ENCODE peak calls at places on chromosomes 4 and X, in eight cellular contexts. I is upper lobe of right lung, Y is left ventricle myocardium inferior, J is heart right ventricle, O is psoas muscle, K is RWPE1, U is A549, B is IMR-90. L is an unnamed sample.

GRCh38 chrX:106467422-106467821 is 144.4 kb upstream of the RADX start:
- DNase-seq in I (no peak), Y (no peak), J (no peak), O (peak; percentile 30), K (no peak), U (no peak), B (no peak), L (no peak)

GRCh38 chrX:11789809-11790208 is 31.8 kb downstream of the MSL3 start:
- DNase-seq in I (no peak), Y (no peak), J (no peak), O (no peak), K (no peak), U (no peak), B (no peak), L (no peak)

GRCh38 chr4:7387925-7388324 is 46.8 kb downstream of the PSAPL1 start:
- DNase-seq in I (no peak), Y (no peak), J (no peak), O (no peak), K (no peak), U (no peak), B (no peak), L (peak; percentile 2)

GRCh38 chr4:66575024-66575696 is 904.9 kb upstream of the EPHA5 start:
- DNase-seq in I (no peak), Y (no peak), J (no peak), O (no peak), K (peak; percentile 88), U (peak; percentile 66), B (peak; percentile 62), L (no peak)

GRCh38 chr4:4618846-4619245 is 77.0 kb upstream of the STX18 start:
- DNase-seq in I (no peak), Y (no peak), J (no peak), O (no peak), K (no peak), U (no peak), B (no peak), L (no peak)

GRCh38 chr4:52407545-52407944 is 251.6 kb downstream of the USP46 start:
- DNase-seq in I (no peak), Y (no peak), J (no peak), O (no peak), K (peak; percentile 62), U (no peak), B (no peak), L (no peak)

GRCh38 chr4:82099863-82100579 is 273.8 kb downstream of the HNRNPD start:
- DNase-seq in I (no peak), Y (no peak), J (no peak), O (no peak), K (no peak), U (no peak), B (no peak), L (no peak)

GRCh38 chr4:82360298-82361177 is 13.3 kb downstream of the HNRNPD start:
- DNase-seq in I (no peak), Y (no peak), J (no peak), O (no peak), K (no peak), U (no peak), B (peak; percentile 29), L (no peak)

GRCh38 chr4:8913858-8914460 is 42.3 kb upstream of the HMX1 start:
- DNase-seq in I (no peak), Y (no peak), J (no peak), O (no peak), K (no peak), U (no peak), B (no peak), L (no peak)

GRCh38 chrX:40244980-40245379 is 147.2 kb upstream of the BCOR start:
- DNase-seq in I (no peak), Y (no peak), J (no peak), O (no peak), K (no peak), U (no peak), B (peak; percentile 14), L (no peak)

GRCh38 chr4:153223418-153223792 is 19.2 kb downstream of the TRIM2 start:
- DNase-seq in I (no peak), Y (no peak), J (no peak), O (no peak), K (peak; percentile 27), U (no peak), B (no peak), L (no peak)
- H3K27ac ChIP-seq in I (peak overlapping the region; percentile 88), Y (peak overlapping the region; percentile 96), J (peak overlapping the region; percentile 96), O (peak overlapping the region; percentile 93), K (peak overlapping the region; percentile 96), U (no peak overlapping the region), B (peak overlapping the region; percentile 86), L (peak overlapping the region; percentile 85)

DNA sequence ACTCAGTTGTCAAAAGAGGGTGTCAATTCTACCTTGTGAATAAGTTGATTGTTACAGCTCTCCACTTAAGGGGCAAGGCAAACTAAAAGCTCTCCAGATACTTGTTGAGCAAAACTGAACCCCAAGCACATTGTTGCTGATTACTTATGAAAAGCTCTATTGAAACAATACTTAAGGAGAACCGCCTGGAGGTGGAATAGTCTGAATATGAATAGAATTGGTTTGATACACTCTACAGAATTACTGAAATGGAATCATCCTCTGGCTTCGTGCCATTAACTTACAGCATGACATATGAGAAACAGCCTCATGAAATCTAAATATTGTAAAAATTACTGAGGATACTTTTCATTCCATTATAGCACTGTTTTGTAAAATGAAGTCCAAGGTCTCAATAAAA is 127.0 kb upstream of the SH3RF1 start:
- DNase-seq in I (no peak), Y (no peak), J (no peak), O (no peak), K (no peak), U (no peak), B (peak; percentile 74), L (no peak)
- H3K27ac ChIP-seq in I (no peak overlapping the region), Y (peak overlapping the region; percentile 16), J (peak overlapping the region; percentile 12), O (no peak overlapping the region), K (no peak overlapping the region), U (no peak overlapping the region), B (no peak overlapping the region), L (no peak overlapping the region)

DNA sequence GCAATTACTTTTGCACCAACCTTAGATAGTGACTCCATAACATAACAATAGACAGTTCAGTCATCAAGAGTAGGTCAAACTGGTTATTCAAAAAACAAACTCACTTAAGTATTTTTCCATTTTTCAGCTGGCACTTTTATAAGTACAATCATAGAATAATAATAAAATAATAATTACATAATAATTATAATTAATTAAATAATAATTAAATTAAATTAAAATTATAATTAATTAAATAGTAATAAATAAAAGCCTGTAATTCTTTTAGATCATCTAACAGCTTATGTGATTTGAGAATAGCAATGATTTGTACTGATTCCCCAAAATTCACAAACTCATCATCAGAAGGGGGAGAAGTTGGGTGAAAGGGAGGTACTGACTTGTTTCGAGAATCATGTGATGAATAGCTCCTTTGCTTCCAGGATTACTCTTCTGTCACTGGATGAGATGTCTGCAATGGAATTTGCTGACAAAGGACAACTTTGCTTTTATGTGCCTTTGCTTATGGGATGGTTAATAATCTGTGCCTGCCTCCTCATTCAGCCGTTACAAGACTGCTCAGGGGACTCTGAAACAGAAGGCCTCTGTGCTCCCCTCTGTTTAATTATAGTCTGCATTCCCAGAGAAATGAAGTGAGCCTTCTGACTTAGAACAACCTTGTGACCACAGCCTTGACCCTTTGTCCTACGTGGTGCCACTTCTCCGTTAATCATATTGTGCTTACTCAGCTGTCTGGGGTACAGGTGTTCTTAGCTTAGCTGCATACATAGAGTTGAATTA is 104.7 kb upstream of the ENPEP start:
- DNase-seq in I (no peak), Y (no peak), J (no peak), O (no peak), K (no peak), U (no peak), B (no peak), L (no peak)
- H3K27ac ChIP-seq in I (no peak overlapping the region), Y (no peak overlapping the region), J (no peak overlapping the region), O (no peak overlapping the region), K (no peak overlapping the region), U (no peak overlapping the region), B (no peak overlapping the region), L (no peak overlapping the region)

DNA sequence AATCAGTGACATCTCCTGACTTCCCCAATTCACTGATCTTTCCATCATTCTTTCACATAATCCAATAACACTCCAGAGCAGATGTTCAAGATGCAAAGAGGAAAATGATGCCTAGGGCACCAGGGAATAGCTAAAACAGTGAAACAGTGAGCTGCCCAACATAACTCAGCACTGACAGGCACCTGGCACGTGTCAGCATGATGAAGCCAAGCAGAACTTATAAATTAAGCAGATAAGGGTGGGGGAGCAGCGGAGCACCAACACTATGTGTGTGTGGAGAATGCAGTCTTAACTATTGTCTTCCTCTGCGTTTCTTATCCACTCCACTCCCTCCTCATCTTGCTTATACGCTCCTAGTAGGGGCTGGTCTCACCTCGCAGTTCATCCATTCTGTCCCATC is 89.4 kb downstream of the AMMECR1 start:
- DNase-seq in I (no peak), Y (no peak), J (no peak), O (no peak), K (no peak), U (no peak), B (no peak), L (no peak)
- H3K27ac ChIP-seq in I (no peak overlapping the region), Y (no peak overlapping the region), J (no peak overlapping the region), O (no peak overlapping the region), K (no peak overlapping the region), U (no peak overlapping the region), B (no peak overlapping the region), L (no peak overlapping the region)

GRCh38 chr4:74794341-74794801 is at the start of gene BTC:
- DNase-seq in I (peak; percentile 81), Y (no peak), J (peak; percentile 18), O (peak; percentile 47), K (peak; percentile 78), U (peak; percentile 64), B (no peak), L (peak; percentile 74)
- H3K27ac ChIP-seq in I (peak within 1 kb of the TSS; percentile 88), Y (no peak within 1 kb of the TSS), J (no peak within 1 kb of the TSS), O (no peak within 1 kb of the TSS), K (peak within 1 kb of the TSS; percentile 39), U (peak within 1 kb of the TSS; percentile 83), B (no peak within 1 kb of the TSS), L (peak within 1 kb of the TSS; percentile 92)

GRCh38 chrX:13198762-13199064 is 121.1 kb downstream of the ATXN3L start:
- DNase-seq in I (no peak), Y (no peak), J (no peak), O (no peak), K (no peak), U (no peak), B (no peak), L (no peak)

GRCh38 chrX:13200398-13200797 is 119.5 kb downstream of the ATXN3L start:
- DNase-seq in I (no peak), Y (no peak), J (no peak), O (no peak), K (no peak), U (no peak), B (no peak), L (no peak)

GRCh38 chrX:13197961-13198761 is 121.7 kb downstream of the ATXN3L start:
- DNase-seq in I (no peak), Y (no peak), J (no peak), O (no peak), K (no peak), U (no peak), B (no peak), L (no peak)

GRCh38 chrX:13201605-13202219 is 118.1 kb downstream of the ATXN3L start:
- DNase-seq in I (no peak), Y (no peak), J (no peak), O (no peak), K (no peak), U (no peak), B (no peak), L (no peak)

DNA sequence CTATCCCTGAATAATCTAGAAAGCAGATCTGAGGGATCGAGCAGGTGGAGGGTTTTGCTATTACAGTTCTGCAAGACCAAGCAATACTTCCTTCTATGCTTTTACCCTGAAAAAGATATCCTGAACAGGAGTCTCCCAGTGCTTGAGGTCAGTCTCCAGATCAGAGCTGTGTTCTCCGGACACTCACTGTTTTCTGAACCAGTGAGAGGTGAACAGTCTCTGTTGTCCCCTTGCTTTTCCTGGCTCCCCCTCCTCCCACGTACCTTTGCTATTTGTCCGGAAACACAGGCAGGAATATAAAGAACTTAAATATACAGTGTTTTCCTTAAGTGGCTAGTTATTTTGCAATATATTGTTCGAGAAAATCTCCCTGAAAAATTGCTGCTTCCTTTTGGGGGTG is 116.6 kb downstream of the ATXN3L start:
- DNase-seq in I (no peak), Y (no peak), J (no peak), O (no peak), K (no peak), U (no peak), B (no peak), L (no peak)
- H3K27ac ChIP-seq in I (no peak overlapping the region), Y (no peak overlapping the region), J (no peak overlapping the region), O (no peak overlapping the region), K (no peak overlapping the region), U (no peak overlapping the region), B (no peak overlapping the region), L (no peak overlapping the region)

L was measured in tibial artery.